ENCODE peak calls at places on chromosomes 1 and 21, in six cellular contexts. R, V, I, C, L and B are unnamed samples.

GRCh38 chr1:85898861-85899260 is 190.6 kb upstream of the ZNHIT6 start:
- DNase-seq in R (no peak), V (no peak), I (no peak), C (no peak), L (no peak), B (no peak)

GRCh38 chr1:7389201-7389785 is 381.8 kb upstream of the VAMP3 start:
- DNase-seq in R (no peak), V (no peak), I (no peak), C (no peak), L (peak; percentile 48), B (no peak)

GRCh38 chr1:236084386-236084730 is 19.5 kb upstream of the NID1 start:
- DNase-seq in R (no peak), V (no peak), I (no peak), C (no peak), L (no peak), B (no peak)

GRCh38 chr21:42381347-42381984 is 14.4 kb downstream of the TMPRSS3 start:
- DNase-seq in R (peak; percentile 55), V (no peak), I (peak; percentile 69), C (no peak), L (no peak), B (peak; percentile 59)

GRCh38 chr21:37564341-37564923 is 197.9 kb downstream of the DYRK1A start:
- DNase-seq in R (peak; percentile 37), V (peak; percentile 58), I (peak; percentile 60), C (peak; percentile 80), L (peak; percentile 68), B (peak; percentile 98)

GRCh38 chr1:17586172-17586963 is 46.9 kb downstream of the ARHGEF10L start:
- DNase-seq in R (peak; percentile 59), V (no peak), I (no peak), C (no peak), L (no peak), B (no peak)

GRCh38 chr1:26090893-26091292 is 20.7 kb upstream of the PDIK1L start:
- DNase-seq in R (no peak), V (no peak), I (no peak), C (no peak), L (no peak), B (no peak)

GRCh38 chr1:92482404-92482664 is 4.4 kb downstream of the GFI1 start:
- DNase-seq in R (no peak), V (no peak), I (no peak), C (no peak), L (no peak), B (no peak)

GRCh38 chr1:77889671-77890070 is 1.2 kb downstream of the NEXN start:
- DNase-seq in R (no peak), V (no peak), I (no peak), C (no peak), L (no peak), B (no peak)

GRCh38 chr1:44408181-44409018 is 3.3 kb downstream of the RNF220 start:
- DNase-seq in R (peak; percentile 80), V (no peak), I (peak; percentile 11), C (no peak), L (no peak), B (no peak)

GRCh38 chr1:175179837-175180590 is 12.6 kb downstream of the KIAA0040 start:
- DNase-seq in R (no peak), V (no peak), I (no peak), C (no peak), L (no peak), B (no peak)

GRCh38 chr1:192635939-192636338 is at the start of gene RGS13:
- DNase-seq in R (no peak), V (no peak), I (no peak), C (no peak), L (no peak), B (no peak)

GRCh38 chr1:5611431-5611830 is 380.8 kb downstream of the NPHP4 start:
- DNase-seq in R (no peak), V (no peak), I (no peak), C (no peak), L (no peak), B (peak; percentile 32)

GRCh38 chr1:202029171-202029665 is 18.8 kb downstream of the ELF3 start:
- DNase-seq in R (no peak), V (no peak), I (no peak), C (no peak), L (no peak), B (peak; percentile 73)

GRCh38 chr1:43773821-43774220 is 66.5 kb downstream of the ST3GAL3 start:
- DNase-seq in R (no peak), V (no peak), I (no peak), C (no peak), L (no peak), B (no peak)

GRCh38 chr1:17624540-17625256 is 85.2 kb downstream of the ARHGEF10L start:
- DNase-seq in R (no peak), V (no peak), I (no peak), C (no peak), L (no peak), B (peak; percentile 42)

GRCh38 chr1:178122283-178122682 is 28.4 kb downstream of the RASAL2 start:
- DNase-seq in R (no peak), V (no peak), I (no peak), C (no peak), L (no peak), B (no peak)

GRCh38 chr1:8031176-8031785 is 5.2 kb upstream of the ERRFI1 start:
- DNase-seq in R (no peak), V (no peak), I (no peak), C (no peak), L (no peak), B (no peak)

GRCh38 chr1:22751124-22751531 is 40.5 kb downstream of the EPHB2 start:
- DNase-seq in R (peak; percentile 26), V (no peak), I (no peak), C (no peak), L (no peak), B (no peak)

GRCh38 chr1:223531742-223532341 is 133.7 kb downstream of the CAPN8 start:
- DNase-seq in R (peak; percentile 86), V (no peak), I (peak; percentile 41), C (peak; percentile 58), L (peak; percentile 90), B (peak; percentile 56)

GRCh38 chr1:24878775-24879742 is 51.0 kb downstream of the RUNX3 start:
- DNase-seq in R (no peak), V (no peak), I (peak; percentile 51), C (no peak), L (peak; percentile 23), B (no peak)

GRCh38 chr1:7006996-7007871 is 222.0 kb downstream of the CAMTA1 start:
- DNase-seq in R (no peak), V (no peak), I (no peak), C (no peak), L (no peak), B (no peak)

GRCh38 chr21:14114251-14114650 is 96.5 kb downstream of the LIPI start:
- DNase-seq in R (peak; percentile 35), V (no peak), I (no peak), C (no peak), L (no peak), B (no peak)

GRCh38 chr1:59703918-59704378 is 110.8 kb upstream of the HOOK1 start:
- DNase-seq in R (no peak), V (no peak), I (no peak), C (no peak), L (no peak), B (no peak)

GRCh38 chr1:19405761-19406481 is 79.4 kb downstream of the CAPZB start:
- DNase-seq in R (no peak), V (no peak), I (no peak), C (no peak), L (no peak), B (no peak)

GRCh38 chr1:29543586-29543985 is 307.3 kb downstream of the PTPRU start:
- DNase-seq in R (no peak), V (no peak), I (no peak), C (no peak), L (no peak), B (no peak)

GRCh38 chr1:226424228-226425003 is 16.5 kb upstream of the PARP1 start:
- DNase-seq in R (no peak), V (no peak), I (no peak), C (no peak), L (no peak), B (peak; percentile 28)

GRCh38 chr1:39525366-39526165 is 34.1 kb downstream of the BMP8A start:
- DNase-seq in R (no peak), V (peak; percentile 84), I (no peak), C (no peak), L (no peak), B (no peak)

GRCh38 chr1:116177861-116178260 is 66.7 kb downstream of the MAB21L3 start:
- DNase-seq in R (no peak), V (no peak), I (no peak), C (no peak), L (no peak), B (no peak)

GRCh38 chr1:1084028-1084371 is 9.9 kb upstream of the RNF223 start:
- DNase-seq in R (no peak), V (no peak), I (no peak), C (no peak), L (no peak), B (no peak)

GRCh38 chr1:224506141-224506814 is 71.7 kb upstream of the WDR26 start:
- DNase-seq in R (no peak), V (no peak), I (no peak), C (no peak), L (no peak), B (no peak)

GRCh38 chr1:115114308-115114707 is 25.0 kb upstream of the TSPAN2 start:
- DNase-seq in R (no peak), V (no peak), I (no peak), C (no peak), L (no peak), B (peak; percentile 29)

DNA sequence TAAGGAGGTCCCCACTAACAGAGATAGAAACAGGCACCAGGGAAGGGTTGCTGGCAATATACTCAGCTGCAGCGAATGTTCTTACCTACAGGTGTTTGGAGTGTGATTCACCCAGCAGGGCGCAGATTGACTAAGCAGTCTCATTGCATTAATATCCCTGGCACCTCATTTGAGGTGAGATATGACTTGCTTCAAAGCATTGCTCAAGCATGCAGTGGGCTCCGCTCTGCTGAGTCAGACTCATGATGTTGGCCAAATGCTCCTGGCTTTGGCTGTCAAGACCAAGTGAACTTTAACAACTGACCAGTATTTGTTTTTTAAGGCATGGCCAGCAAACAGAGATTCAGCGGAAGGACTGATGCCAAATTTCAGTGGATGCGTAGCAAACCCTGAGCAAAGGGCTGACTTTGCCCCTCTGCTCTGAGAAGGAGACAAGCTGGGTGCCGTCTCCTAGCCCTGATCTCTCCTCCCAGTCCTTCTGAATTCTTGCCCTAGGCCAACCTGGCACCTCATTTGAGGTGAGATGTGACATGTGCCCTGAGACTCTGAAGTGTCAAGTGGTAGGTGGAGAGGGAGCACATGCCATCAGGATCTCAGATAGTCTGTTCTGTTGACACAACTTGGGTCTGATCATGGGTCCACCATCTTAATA is 187.1 kb upstream of the COA6 start:
- DNase-seq in R (no peak), V (no peak), I (peak; percentile 6), C (no peak), L (no peak), B (peak; percentile 92)
- TF ChIP-seq ATF3 in R (no peak), V (no peak), I (no peak), C (no peak), L (no peak), B (no peak)

GRCh38 chr1:117788014-117788413 is 141.4 kb downstream of the GDAP2 start:
- DNase-seq in R (no peak), V (no peak), I (no peak), C (no peak), L (no peak), B (no peak)
- TF ChIP-seq ATF3 in R (no peak), V (no peak), I (no peak), C (no peak), L (no peak), B (no peak)

GRCh38 chr1:86981482-86982311 is 67.3 kb downstream of the HS2ST1 start:
- DNase-seq in R (no peak), V (no peak), I (peak; percentile 74), C (no peak), L (no peak), B (no peak)
- TF ChIP-seq ATF3 in R (no peak), V (no peak), I (no peak), C (no peak), L (no peak), B (no peak)

GRCh38 chr1:27099154-27099903 is 55.6 kb downstream of the SLC9A1 start:
- DNase-seq in R (no peak), V (no peak), I (peak; percentile 55), C (peak; percentile 57), L (no peak), B (no peak)
- TF ChIP-seq ATF3 in R (no peak), V (no peak), I (no peak), C (no peak), L (no peak), B (no peak)